ENCODE peak calls at places on chromosomes 13 and 19, in nine cellular contexts. M is CD4-positive, CD25-positive, alpha-beta regulatory T cell; O is stimulated activated CD4-positive, alpha-beta T cell treated with anti-CD3 and anti-CD28 coated beads, TNF-alpha, amount 100 ng/mL, for 48 hours; U is left ventricle myocardium inferior; I is NCI-H1436 treated with DMSO at 0.1 percent for 48 hours; N is activated T-helper 9 cell treated with anti-CD3 and anti-CD28 coated beads, Interleukin-2, amount 50 U/mL, for 16 hours; V is T-cell; H is HuH-7; E is hippocampal formation. T is an unnamed sample.

GRCh38 chr13:34044660-34045080 is 226.7 kb downstream of the RFC3 start:
- DNase-seq in M (no peak), O (no peak), U (no peak), I (no peak), N (no peak), V (no peak), H (no peak), E (no peak), T (peak; percentile 55)

GRCh38 chr19:18060472-18060871 is 26.3 kb downstream of the IL12RB1 start:
- DNase-seq in M (no peak), O (no peak), U (no peak), I (no peak), N (no peak), V (no peak), H (no peak), E (no peak), T (no peak)

GRCh38 chr13:34356686-34357434 is 538.9 kb downstream of the RFC3 start:
- DNase-seq in M (no peak), O (no peak), U (no peak), I (no peak), N (no peak), V (no peak), H (no peak), E (no peak), T (no peak)

GRCh38 chr19:39473443-39473960 is 7.1 kb upstream of the TIMM50 start:
- DNase-seq in M (no peak), O (no peak), U (no peak), I (no peak), N (no peak), V (no peak), H (no peak), E (no peak), T (no peak)

GRCh38 chr19:50427997-50428425 is 4.7 kb upstream of the MYBPC2 start:
- DNase-seq in M (peak; percentile 44), O (no peak), U (peak; percentile 85), I (no peak), N (no peak), V (no peak), H (no peak), E (peak; percentile 64), T (peak; percentile 82)

GRCh38 chr19:53463263-53463662 is 4.3 kb upstream of the ZNF813 start:
- DNase-seq in M (no peak), O (peak; percentile 2), U (peak; percentile 41), I (no peak), N (no peak), V (no peak), H (no peak), E (peak; percentile 78), T (peak; percentile 28)

GRCh38 chr13:105817498-105817897 is 718.0 kb downstream of the EFNB2 start:
- DNase-seq in M (no peak), O (no peak), U (no peak), I (no peak), N (no peak), V (no peak), H (no peak), E (no peak), T (no peak)

GRCh38 chr13:23630349-23631093 is 60.3 kb downstream of the TNFRSF19 start:
- DNase-seq in M (no peak), O (no peak), U (no peak), I (no peak), N (no peak), V (no peak), H (no peak), E (no peak), T (no peak)

GRCh38 chr19:8638078-8638619 is 7.7 kb downstream of the NFILZ start:
- DNase-seq in M (no peak), O (no peak), U (peak; percentile 39), I (no peak), N (no peak), V (no peak), H (no peak), E (peak; percentile 8), T (no peak)

GRCh38 chr19:40672573-40673299 is 17.7 kb downstream of the NUMBL start:
- DNase-seq in M (no peak), O (no peak), U (no peak), I (no peak), N (no peak), V (no peak), H (no peak), E (no peak), T (no peak)

GRCh38 chr19:52527954-52528326 is 472 bp downstream of the ZNF808 start:
- DNase-seq in M (no peak), O (no peak), U (no peak), I (no peak), N (no peak), V (no peak), H (peak; percentile 15), E (peak; percentile 29), T (no peak)

GRCh38 chr13:99908129-99908805 is 63.3 kb downstream of the ZIC5 start:
- DNase-seq in M (no peak), O (no peak), U (no peak), I (no peak), N (no peak), V (no peak), H (no peak), E (no peak), T (no peak)

GRCh38 chr13:111288276-111288675 is 32.2 kb upstream of the TEX29 start:
- DNase-seq in M (no peak), O (no peak), U (no peak), I (no peak), N (no peak), V (no peak), H (no peak), E (no peak), T (no peak)

GRCh38 chr19:48608798-48609263 is 2.3 kb downstream of the SPACA4 start:
- DNase-seq in M (peak; percentile 72), O (no peak), U (no peak), I (no peak), N (no peak), V (no peak), H (peak; percentile 91), E (no peak), T (peak; percentile 38)

GRCh38 chr19:52898101-52898500 is 666 bp upstream of the ZNF320 start:
- DNase-seq in M (no peak), O (no peak), U (no peak), I (no peak), N (no peak), V (no peak), H (no peak), E (no peak), T (no peak)

GRCh38 chr19:13764101-13764807 is at the start of gene MRI1:
- DNase-seq in M (peak; percentile 65), O (no peak), U (peak; percentile 84), I (no peak), N (peak; percentile 65), V (peak; percentile 47), H (peak; percentile 90), E (peak; percentile 79), T (peak; percentile 64)